ENCODE peak calls at places on chromosomes 4 and X, in six cellular contexts. G is GM23338, O is naive B cell, F is ACHN, P is Right ventricle myocardium superior, Q is IMR-90. H is an unnamed sample.

GRCh38 chr4:95867919-95868318 is 28.0 kb downstream of the PDHA2 start:
- DNase-seq in G (peak), O (no peak), F (peak), P (no peak), Q (no peak), H (no peak)

GRCh38 chr4:107261241-107261874 is 225.2 kb upstream of the DKK2 start:
- DNase-seq in G (no peak), O (no peak), F (no peak), P (no peak), Q (no peak), H (no peak)

GRCh38 chrX:139559383-139560042 is 29.0 kb downstream of the F9 start:
- DNase-seq in G (peak), O (peak), F (peak), P (no peak), Q (peak), H (peak)

GRCh38 chrX:125340508-125340907 is 20.8 kb downstream of the TEX13C start:
- DNase-seq in G (no peak), O (no peak), F (no peak), P (no peak), Q (no peak), H (no peak)

GRCh38 chrX:125287282-125287681 is 32.4 kb upstream of the TEX13C start:
- DNase-seq in G (no peak), O (no peak), F (no peak), P (no peak), Q (no peak), H (no peak)

GRCh38 chr4:184506527-184507121 is 32.3 kb upstream of the IRF2 start:
- DNase-seq in G (peak), O (peak), F (no peak), P (no peak), Q (no peak), H (no peak)

GRCh38 chr4:142353149-142353738 is 492.9 kb downstream of the INPP4B start:
- DNase-seq in G (peak), O (no peak), F (peak), P (no peak), Q (peak), H (no peak)

GRCh38 chr4:120055167-120055566 is 11.5 kb downstream of the MAD2L1 start:
- DNase-seq in G (no peak), O (no peak), F (no peak), P (no peak), Q (no peak), H (no peak)

GRCh38 chrX:72271091-72271490 is 6.0 kb downstream of the RPS4X start:
- DNase-seq in G (no peak), O (no peak), F (no peak), P (no peak), Q (no peak), H (no peak)

GRCh38 chrX:109487640-109488039 is 5.8 kb upstream of the GUCY2F start:
- DNase-seq in G (peak), O (peak), F (no peak), P (no peak), Q (no peak), H (no peak)

GRCh38 chr4:148376151-148376550 is 66.1 kb downstream of the NR3C2 start:
- DNase-seq in G (no peak), O (no peak), F (no peak), P (no peak), Q (peak), H (peak)

GRCh38 chrX:115912372-115912897 is 258.1 kb upstream of the AGTR2 start:
- DNase-seq in G (peak), O (no peak), F (no peak), P (no peak), Q (no peak), H (peak)

GRCh38 chr4:145501051-145501660 is 19.5 kb downstream of the SMAD1 start:
- DNase-seq in G (no peak), O (no peak), F (no peak), P (no peak), Q (no peak), H (no peak)

GRCh38 chr4:128322311-128322710 is 34.7 kb upstream of the PGRMC2 start:
- DNase-seq in G (no peak), O (no peak), F (no peak), P (no peak), Q (peak), H (no peak)

GRCh38 chrX:12975670-12975965 is 708 bp downstream of the TMSB4X start:
- DNase-seq in G (no peak), O (no peak), F (no peak), P (peak), Q (no peak), H (no peak)

GRCh38 chr4:19026281-19026680 is 1004.7 kb upstream of the LCORL start:
- DNase-seq in G (no peak), O (no peak), F (peak), P (peak), Q (no peak), H (no peak)

GRCh38 chr4:135770505-135770904 is 1568.9 kb upstream of the PABPC4L start:
- DNase-seq in G (no peak), O (no peak), F (no peak), P (no peak), Q (no peak), H (no peak)

GRCh38 chr4:150647008-150647407 is 65.1 kb downstream of the MAB21L2 start:
- DNase-seq in G (no peak), O (no peak), F (no peak), P (no peak), Q (peak), H (no peak)

GRCh38 chrX:6856471-6856870 is 291.0 kb upstream of the STS start:
- DNase-seq in G (no peak), O (no peak), F (no peak), P (no peak), Q (no peak), H (no peak)

H was measured in mucosa of gallbladder.